ENCODE peak calls at places on chromosomes 1 and 21, in four cellular contexts. L is WTC11, V is HepG2, H is K562. G is an unnamed sample.

GRCh38 chr1:94209425-94209824 is 28.0 kb downstream of the ARHGAP29 start:
- DNase-seq in L (no peak), V (peak; percentile 64), H (no peak), G (no peak)

GRCh38 chr21:43697758-43698643 is 20.9 kb upstream of the PDXK start:
- DNase-seq in L (no peak), V (peak; percentile 57), H (no peak), G (no peak)

GRCh38 chr21:38544681-38545080 is 46.4 kb upstream of the ERG start:
- DNase-seq in L (no peak), V (no peak), H (no peak), G (no peak)

GRCh38 chr1:178578541-178578940 is 65.6 kb downstream of the TEX35 start:
- DNase-seq in L (no peak), V (no peak), H (no peak), G (no peak)

GRCh38 chr1:41751804-41752513 is 166.8 kb downstream of the HIVEP3 start:
- DNase-seq in L (no peak), V (no peak), H (no peak), G (no peak)

GRCh38 chr1:32816676-32817158 is 441 bp downstream of the YARS1 start:
- DNase-seq in L (no peak), V (peak; percentile 10), H (no peak), G (peak; percentile 39)

GRCh38 chr1:6984996-6985395 is 199.7 kb downstream of the CAMTA1 start:
- DNase-seq in L (no peak), V (no peak), H (no peak), G (no peak)

GRCh38 chr1:160624464-160624863 is 22.4 kb downstream of the SLAMF1 start:
- DNase-seq in L (no peak), V (no peak), H (no peak), G (no peak)

GRCh38 chr1:114155756-114156155 is 2.1 kb upstream of the SYT6 start:
- DNase-seq in L (no peak), V (no peak), H (no peak), G (no peak)

DNA sequence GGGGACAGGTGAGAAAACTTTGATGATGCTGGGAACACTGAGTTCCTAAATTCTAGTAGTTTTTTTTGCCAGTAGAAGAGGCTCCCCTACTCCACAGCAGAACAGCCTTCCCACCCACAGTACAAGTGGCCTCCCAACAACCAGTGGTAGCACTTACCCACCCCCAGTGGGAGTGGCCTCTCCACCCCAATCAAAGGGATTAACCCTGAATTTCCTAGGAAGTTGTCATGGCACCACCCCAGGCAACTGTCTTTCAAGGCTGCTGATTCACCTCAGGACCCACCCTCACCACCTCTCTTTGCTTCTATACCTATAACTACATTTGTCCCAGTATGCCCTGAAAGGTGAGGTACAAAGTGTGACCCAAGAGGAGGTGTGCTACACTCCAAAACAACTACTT is 81.4 kb upstream of the PRDX6 start:
- DNase-seq in L (no peak), V (no peak), H (no peak), G (no peak)
- TF ChIP-seq ELF4 in L (no peak), V (no peak), H (no peak), G (no peak)

GRCh38 chr1:53892911-53893310 is 1.1 kb upstream of the DIO1 start:
- DNase-seq in L (no peak), V (no peak), H (no peak), G (no peak)
- TF ChIP-seq ELF4 in L (no peak), V (no peak), H (no peak), G (no peak)

GRCh38 chr21:33578214-33578613 is 10.3 kb downstream of the DONSON start:
- DNase-seq in L (no peak), V (no peak), H (no peak), G (no peak)
- TF ChIP-seq ELF4 in L (no peak), V (no peak), H (no peak), G (no peak)

GRCh38 chr21:35338281-35338680 is 289.2 kb upstream of the RUNX1 start:
- DNase-seq in L (no peak), V (no peak), H (no peak), G (no peak)

GRCh38 chr21:35340273-35340672 is 291.2 kb upstream of the RUNX1 start:
- DNase-seq in L (no peak), V (peak; percentile 5), H (no peak), G (no peak)

GRCh38 chr21:35336534-35336933 is 287.4 kb upstream of the RUNX1 start:
- DNase-seq in L (no peak), V (no peak), H (peak; percentile 35), G (no peak)

GRCh38 chr21:35337573-35337972 is 288.5 kb upstream of the RUNX1 start:
- DNase-seq in L (no peak), V (no peak), H (no peak), G (no peak)

GRCh38 chr21:35338881-35339632 is 290.0 kb upstream of the RUNX1 start:
- DNase-seq in L (no peak), V (no peak), H (no peak), G (no peak)
- TF ChIP-seq ELF4 in L (no peak), V (no peak), H (no peak), G (no peak)

DNA sequence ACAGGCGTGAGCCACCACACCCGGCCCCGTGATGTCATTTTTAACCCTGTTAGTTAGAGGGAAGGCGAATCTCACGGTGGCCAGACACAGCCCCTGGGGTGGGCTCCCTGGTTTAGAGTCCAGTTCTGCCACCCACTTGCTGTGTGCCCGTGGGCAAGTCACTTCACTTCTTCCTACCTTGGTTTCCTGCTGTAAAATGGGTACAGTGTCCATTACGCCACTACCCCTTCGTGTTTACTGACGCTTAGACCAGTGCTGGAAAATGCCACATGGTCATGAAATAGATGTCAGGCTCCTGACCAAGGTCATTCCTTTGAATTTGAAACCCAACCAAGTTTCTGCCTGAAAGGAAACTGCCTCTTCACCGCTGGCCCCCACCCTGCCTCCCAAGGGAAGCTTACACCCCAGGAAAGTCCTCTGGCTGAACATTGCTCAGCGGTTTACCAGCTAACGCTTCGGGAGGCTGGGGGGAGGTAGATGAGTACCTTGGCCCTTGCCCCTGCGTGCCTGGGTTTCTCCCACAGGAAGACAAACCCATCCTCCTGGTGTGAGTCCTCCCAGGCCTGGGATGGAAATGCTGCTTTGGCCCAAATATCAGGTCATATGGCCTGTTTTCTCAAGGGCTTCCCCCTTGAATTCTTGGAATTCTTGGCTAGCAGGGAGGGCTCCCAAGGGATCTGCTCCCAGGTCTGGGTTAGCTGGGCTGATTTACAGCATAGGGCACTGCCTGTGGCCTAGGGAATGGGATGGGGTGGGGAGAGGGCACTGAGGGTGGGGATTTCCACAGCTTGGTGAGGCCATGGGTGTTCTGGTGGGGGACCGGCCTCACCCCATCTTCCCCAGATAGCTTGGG is 7.6 kb upstream of the AADACL4 start:
- DNase-seq in L (peak; percentile 40), V (no peak), H (no peak), G (no peak)
- TF ChIP-seq ELF4 in L (no peak), V (no peak), H (no peak), G (no peak)

GRCh38 chr1:2859881-2860430 is 58.5 kb upstream of the TTC34 start:
- DNase-seq in L (no peak), V (no peak), H (no peak), G (no peak)
- TF ChIP-seq ELF4 in L (no peak), V (no peak), H (no peak), G (no peak)

GRCh38 chr1:100358210-100358609 is 5.9 kb downstream of the CDC14A start:
- DNase-seq in L (no peak), V (no peak), H (no peak), G (peak; percentile 30)
- TF ChIP-seq ELF4 in L (no peak), V (no peak), H (no peak), G (no peak)

DNA sequence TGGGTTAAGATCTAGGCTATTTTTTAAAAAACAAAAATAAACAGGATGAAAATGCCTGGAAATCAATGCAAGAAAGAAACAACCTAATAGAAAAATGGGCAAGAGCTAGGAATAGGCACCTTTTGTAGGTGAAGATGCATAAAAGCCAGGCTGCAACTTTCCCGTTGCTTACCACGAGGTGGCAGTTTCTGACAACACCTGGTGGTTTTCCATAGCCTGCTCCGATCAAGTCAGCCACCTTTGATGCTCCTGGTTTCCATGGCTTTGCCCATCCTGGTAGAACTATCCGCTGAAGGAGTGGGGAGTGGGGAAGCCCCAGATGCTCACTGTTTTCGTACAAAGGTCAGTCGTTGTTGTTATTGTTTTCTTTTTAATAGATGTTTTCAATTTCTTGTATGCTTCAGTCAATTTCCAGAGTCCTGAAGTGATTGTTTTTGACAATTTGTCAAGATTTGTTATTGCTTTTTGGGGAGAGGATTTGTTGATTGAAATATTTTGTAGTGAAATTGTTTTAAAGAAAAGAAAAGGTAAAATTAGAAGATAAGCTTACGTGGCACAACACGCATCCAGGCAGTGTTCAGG is 24.1 kb downstream of the UBE2Q1 start:
- DNase-seq in L (peak; percentile 72), V (peak; percentile 59), H (peak; percentile 64), G (peak; percentile 78)
- TF ChIP-seq ELF4 in L (no peak), V (no peak), H (no peak), G (no peak)